ENCODE peak calls at places on chromosomes 2 and 18, in seven cellular contexts. O is activated T-cell treated with anti-CD3 and anti-CD28 coated beads, Interleukin-2, amount 50 U/mL, for 72 hours; H is dermis blood vessel endothelial cell; B is glomerular endothelial cell; V is stimulated activated CD4-positive, alpha-beta T cell treated with anti-CD3 and anti-CD28 coated beads, Interleukin-12 subunit alpha, Interleukin-12 subunit beta, amount 100 ng/mL, for 4 hours; M is IMR-90; X is activated naive CD8-positive, alpha-beta T cell treated with anti-CD3 and anti-CD28 coated beads, Interleukin-2, amount 10 ng/mL, durations not matched to agents 7 days and 5 days. P is an unnamed sample.

GRCh38 chr2:26621469-26622199 is 19.5 kb downstream of the CIB4 start:
- DNase-seq in V (no peak), X (no peak), B (no peak), M (peak; percentile 22), H (no peak), O (no peak), P (no peak)

GRCh38 chr18:28177828-28178635 is 1.1 kb upstream of the CDH2 start:
- DNase-seq in O (peak; percentile 13), B (no peak), V (no peak), H (peak; percentile 81), X (peak; percentile 27), M (peak; percentile 36), P (peak; percentile 11)

GRCh38 chr2:212034841-212035585 is 503.6 kb downstream of the ERBB4 start:
- DNase-seq in M (peak; percentile 30), V (no peak), H (peak; percentile 46), O (no peak), X (no peak), B (no peak), P (no peak)

GRCh38 chr2:128311216-128311754 is 7.4 kb downstream of the HS6ST1 start:
- DNase-seq in O (no peak), H (no peak), M (no peak), B (no peak), V (no peak), X (no peak), P (no peak)

GRCh38 chr2:189581354-189582139 is 961 bp upstream of the SLC40A1 start:
- DNase-seq in M (no peak), H (no peak), X (peak; percentile 23), B (no peak), V (no peak), O (peak; percentile 18), P (peak; percentile 5)

GRCh38 chr2:97950329-97951154 is 45.2 kb downstream of the TMEM131 start:
- DNase-seq in M (peak; percentile 91), O (no peak), H (no peak), B (no peak), V (no peak), X (no peak), P (no peak)

GRCh38 chr2:73986085-73986680 is 1.5 kb downstream of the TET3 start:
- DNase-seq in M (no peak), O (peak; percentile 55), H (no peak), X (peak; percentile 60), V (peak; percentile 42), B (no peak), P (no peak)

GRCh38 chr2:190469770-190470169 is 61.6 kb downstream of the MFSD6 start:
- DNase-seq in M (peak; percentile 55), V (no peak), B (peak; percentile 95), H (peak; percentile 99), X (no peak), O (no peak), P (no peak)

GRCh38 chr2:101818531-101819451 is 121.3 kb downstream of the MAP4K4 start:
- DNase-seq in M (peak; percentile 89), H (peak; percentile 53), O (no peak), B (no peak), V (no peak), X (no peak), P (no peak)

P was measured in GM12892.